ENCODE peak calls at places on chromosomes 7 and 10, in six cellular contexts. S, H, K, W, J and R are unnamed samples.

GRCh38 chr7:68074242-68074641 is 1077.6 kb downstream of the TYW1 start:
- DNase-seq in K (no peak), H (no peak), W (no peak), J (no peak), S (no peak), R (no peak)

GRCh38 chr10:7652121-7652520 is 14.6 kb downstream of the ITIH5 start:
- DNase-seq in K (no peak), J (no peak), H (no peak), S (no peak), W (no peak), R (no peak)

GRCh38 chr10:88209837-88210552 is 346.6 kb downstream of the PTEN start:
- DNase-seq in W (no peak), H (peak; percentile 17), J (no peak), S (no peak), K (no peak), R (no peak)

GRCh38 chr7:1694981-1695511 is 25.0 kb downstream of the ELFN1 start:
- DNase-seq in S (no peak), H (no peak), J (no peak), W (no peak), K (no peak), R (no peak)

GRCh38 chr7:3578399-3578798 is 277.3 kb downstream of the SDK1 start:
- DNase-seq in S (no peak), K (no peak), W (no peak), J (no peak), H (no peak), R (no peak)

GRCh38 chr7:121824276-121824675 is 48.7 kb upstream of the PTPRZ1 start:
- DNase-seq in J (no peak), S (no peak), W (no peak), H (no peak), K (no peak), R (no peak)

GRCh38 chr10:90644165-90644564 is 213.7 kb downstream of the HTR7 start:
- DNase-seq in K (no peak), W (no peak), S (no peak), J (no peak), H (no peak), R (no peak)

GRCh38 chr10:132452651-132453469 is 55.9 kb downstream of the PWWP2B start:
- DNase-seq in S (peak; percentile 92), H (peak; percentile 22), W (peak; percentile 90), K (peak; percentile 79), J (peak; percentile 83), R (peak; percentile 40)

GRCh38 chr7:128351296-128352123 is 7.8 kb upstream of the RBM28 start:
- DNase-seq in H (no peak), S (no peak), W (no peak), K (no peak), J (no peak), R (no peak)

GRCh38 chr7:82241371-82241770 is 202.2 kb downstream of the CACNA2D1 start:
- DNase-seq in K (no peak), S (no peak), W (no peak), H (no peak), J (no peak), R (peak; percentile 42)

GRCh38 chr10:47451998-47452494 is 31.9 kb downstream of the ANXA8 start:
- DNase-seq in H (no peak), W (no peak), S (no peak), K (no peak), J (no peak), R (no peak)

GRCh38 chr7:34748244-34749039 is 90.4 kb downstream of the NPSR1 start:
- DNase-seq in W (no peak), S (no peak), K (peak; percentile 93), H (no peak), J (peak; percentile 96), R (peak; percentile 74)